ENCODE peak calls at places on chromosomes 3 and 15, in seven cellular contexts. S, X, C, R, I, N and F are unnamed samples.

GRCh38 chr15:66128116-66128715 is 125.3 kb downstream of the MEGF11 start:
- DNase-seq in S (no peak), X (no peak), C (no peak), R (no peak), I (no peak), N (no peak), F (no peak)

GRCh38 chr3:54703906-54704305 is 224.0 kb downstream of the LRTM1 start:
- DNase-seq in S (no peak), X (peak), C (no peak), R (no peak), I (no peak), N (no peak), F (no peak)

GRCh38 chr15:68524753-68525584 is 53.8 kb upstream of the CORO2B start:
- DNase-seq in S (no peak), X (no peak), C (no peak), R (peak), I (no peak), N (no peak), F (no peak)

GRCh38 chr3:57094606-57095005 is 34.1 kb downstream of the SPATA12 start:
- DNase-seq in S (no peak), X (no peak), C (no peak), R (peak), I (no peak), N (no peak), F (no peak)

GRCh38 chr3:48220746-48221145 is 2.5 kb upstream of the CAMP start:
- DNase-seq in S (no peak), X (no peak), C (no peak), R (no peak), I (no peak), N (no peak), F (no peak)

GRCh38 chr3:124653788-124654469 is 76.3 kb upstream of the UMPS start:
- DNase-seq in S (no peak), X (no peak), C (no peak), R (no peak), I (no peak), N (no peak), F (no peak)

GRCh38 chr3:169623971-169624370 is 39.5 kb downstream of the MECOM start:
- DNase-seq in S (no peak), X (no peak), C (no peak), R (no peak), I (no peak), N (no peak), F (no peak)

GRCh38 chr3:190076601-190077444 is 43.9 kb downstream of the P3H2 start:
- DNase-seq in S (no peak), X (no peak), C (no peak), R (peak), I (no peak), N (no peak), F (peak)

GRCh38 chr3:119173325-119173724 is at the start of gene UPK1B:
- DNase-seq in S (peak), X (no peak), C (no peak), R (no peak), I (no peak), N (no peak), F (no peak)

GRCh38 chr3:66372681-66373350 is 128.0 kb downstream of the LRIG1 start:
- DNase-seq in S (peak), X (no peak), C (peak), R (peak), I (peak), N (peak), F (no peak)

GRCh38 chr15:65388306-65389080 is 10.7 kb upstream of the IGDCC3 start:
- DNase-seq in S (no peak), X (no peak), C (no peak), R (no peak), I (no peak), N (no peak), F (no peak)

GRCh38 chr3:53478166-53478830 is 16.1 kb upstream of the CACNA1D start:
- DNase-seq in S (no peak), X (peak), C (no peak), R (no peak), I (no peak), N (no peak), F (no peak)

GRCh38 chr3:27905625-27906024 is 183.5 kb upstream of the EOMES start:
- DNase-seq in S (no peak), X (no peak), C (peak), R (no peak), I (no peak), N (no peak), F (no peak)

GRCh38 chr3:187669675-187670504 is at the start of gene SST:
- DNase-seq in S (peak), X (peak), C (no peak), R (peak), I (peak), N (no peak), F (no peak)

GRCh38 chr3:13598926-13599886 is 50.3 kb downstream of the FBLN2 start:
- DNase-seq in S (no peak), X (no peak), C (no peak), R (peak), I (no peak), N (no peak), F (no peak)

GRCh38 chr3:126321490-126321889 is 35.7 kb downstream of the KLF15 start:
- DNase-seq in S (peak), X (no peak), C (no peak), R (no peak), I (no peak), N (no peak), F (no peak)